ENCODE peak calls at places on chromosomes 1 and 21, in ten cellular contexts. I, D, H, A, G, P, C, E, W and T are unnamed samples.
A peak's percentile ranks its signal among the peaks of the same experiment; 100 is the strongest.

GRCh38 chr1:29860681-29861080 is 624.4 kb downstream of the PTPRU start:
- DNase-seq in I (peak; percentile 56), D (no peak), H (no peak), A (no peak), G (no peak), P (no peak), C (no peak), E (no peak), W (no peak), T (no peak)

GRCh38 chr1:185297986-185298385 is 19.1 kb downstream of the IVNS1ABP start:
- DNase-seq in I (no peak), D (no peak), H (no peak), A (no peak), G (no peak), P (peak; percentile 47), C (no peak), E (no peak), W (no peak), T (no peak)

GRCh38 chr21:46368533-46369285 is 44.8 kb downstream of the PCNT start:
- DNase-seq in I (no peak), D (no peak), H (no peak), A (no peak), G (no peak), P (no peak), C (no peak), E (no peak), W (no peak), T (no peak)

GRCh38 chr1:2091611-2092604 is 41.7 kb downstream of the PRKCZ start:
- DNase-seq in I (no peak), D (peak; percentile 61), H (peak; percentile 77), A (peak; percentile 74), G (peak; percentile 83), P (no peak), C (peak; percentile 16), E (peak; percentile 83), W (peak; percentile 25), T (no peak)

GRCh38 chr1:232587141-232588008 is 42.6 kb downstream of the SIPA1L2 start:
- DNase-seq in I (no peak), D (no peak), H (no peak), A (no peak), G (no peak), P (no peak), C (no peak), E (no peak), W (no peak), T (no peak)

GRCh38 chr1:8389962-8390535 is 72.1 kb downstream of the SLC45A1 start:
- DNase-seq in I (peak; percentile 69), D (no peak), H (no peak), A (no peak), G (no peak), P (no peak), C (no peak), E (no peak), W (no peak), T (no peak)

GRCh38 chr1:94672001-94672400 is 130.4 kb upstream of the F3 start:
- DNase-seq in I (no peak), D (no peak), H (no peak), A (no peak), G (no peak), P (no peak), C (no peak), E (no peak), W (no peak), T (no peak)

GRCh38 chr1:155691992-155692528 is 3.2 kb downstream of the DAP3 start:
- DNase-seq in I (no peak), D (no peak), H (no peak), A (no peak), G (no peak), P (no peak), C (no peak), E (no peak), W (no peak), T (no peak)

GRCh38 chr1:3017440-3018050 is 3.7 kb upstream of the ACTRT2 start:
- DNase-seq in I (peak; percentile 79), D (no peak), H (no peak), A (no peak), G (no peak), P (no peak), C (no peak), E (no peak), W (no peak), T (no peak)

GRCh38 chr1:85148524-85149250 is 52.1 kb downstream of the SYDE2 start:
- DNase-seq in I (no peak), D (no peak), H (no peak), A (no peak), G (no peak), P (peak; percentile 64), C (no peak), E (no peak), W (no peak), T (no peak)

GRCh38 chr1:22637952-22638445 is 1.6 kb downstream of the C1QA start:
- DNase-seq in I (no peak), D (no peak), H (no peak), A (no peak), G (no peak), P (no peak), C (no peak), E (no peak), W (no peak), T (no peak)

GRCh38 chr1:22641247-22641646 is 2.2 kb upstream of the C1QC start:
- DNase-seq in I (no peak), D (no peak), H (no peak), A (no peak), G (no peak), P (no peak), C (no peak), E (no peak), W (no peak), T (no peak)

GRCh38 chr1:22636927-22637326 is 499 bp downstream of the C1QA start:
- DNase-seq in I (no peak), D (no peak), H (no peak), A (no peak), G (no peak), P (no peak), C (no peak), E (no peak), W (no peak), T (no peak)

GRCh38 chr1:22638476-22639234 is 2.2 kb downstream of the C1QA start:
- DNase-seq in I (no peak), D (no peak), H (no peak), A (no peak), G (peak; percentile 34), P (no peak), C (no peak), E (no peak), W (no peak), T (no peak)

DNA sequence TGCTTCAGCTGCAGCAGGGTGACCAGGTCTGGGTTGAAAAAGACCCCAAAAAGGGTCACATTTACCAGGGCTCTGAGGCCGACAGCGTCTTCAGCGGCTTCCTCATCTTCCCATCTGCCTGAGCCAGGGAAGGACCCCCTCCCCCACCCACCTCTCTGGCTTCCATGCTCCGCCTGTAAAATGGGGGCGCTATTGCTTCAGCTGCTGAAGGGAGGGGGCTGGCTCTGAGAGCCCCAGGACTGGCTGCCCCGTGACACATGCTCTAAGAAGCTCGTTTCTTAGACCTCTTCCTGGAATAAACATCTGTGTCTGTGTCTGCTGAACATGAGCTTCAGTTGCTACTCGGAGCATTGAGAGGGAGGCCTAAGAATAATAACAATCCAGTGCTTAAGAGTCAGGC is 2.9 kb downstream of the C1QA start:
- DNase-seq in I (no peak), D (no peak), H (no peak), A (peak; percentile 72), G (peak; percentile 91), P (peak; percentile 67), C (no peak), E (peak; percentile 22), W (no peak), T (no peak)
- TF ChIP-seq CTCF in I (no peak), D (no peak), H (no peak), A (peak; percentile 43), G (peak; percentile 56), P (peak; percentile 24), C (no peak), E (no peak), W (peak; percentile 30), T (no peak)

DNA sequence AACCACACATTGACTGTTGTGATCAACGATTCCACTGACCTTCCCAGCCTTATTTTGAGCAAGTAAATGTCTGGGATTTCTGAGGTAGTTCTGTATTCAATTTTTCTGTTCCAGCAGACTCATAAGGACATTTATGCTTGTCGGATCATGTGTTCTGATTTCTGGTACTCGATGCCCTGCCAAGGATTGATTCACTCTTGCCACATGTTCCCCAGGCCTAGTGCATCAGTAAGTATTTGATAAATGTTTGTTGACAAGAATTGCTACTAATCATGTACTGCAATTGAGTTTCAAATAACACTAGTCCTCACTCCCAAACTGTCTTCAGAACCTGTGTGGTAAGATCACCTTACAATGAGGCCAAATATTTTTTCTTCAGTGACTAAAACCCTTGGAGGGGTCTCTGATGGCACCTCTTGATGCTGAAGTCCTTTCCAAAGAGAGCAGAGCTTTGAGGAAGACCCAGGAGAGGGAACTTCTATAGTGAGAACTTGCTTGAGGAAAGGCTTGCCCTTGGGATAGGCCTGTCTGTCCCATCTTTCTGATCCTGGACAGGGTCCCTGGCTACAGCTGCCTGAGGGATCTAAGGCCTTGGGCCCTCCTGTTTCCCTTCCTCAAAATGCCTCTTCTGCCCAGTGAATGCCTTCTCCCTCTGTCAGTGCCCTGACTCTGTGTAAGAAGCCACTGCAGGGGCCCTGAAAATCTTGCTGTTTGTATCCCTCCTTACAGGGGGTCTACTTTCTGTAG is 115.8 kb upstream of the FAM78B start:
- DNase-seq in I (no peak), D (no peak), H (no peak), A (no peak), G (no peak), P (no peak), C (no peak), E (no peak), W (no peak), T (no peak)
- TF ChIP-seq CTCF in I (no peak), D (no peak), H (no peak), A (no peak), G (no peak), P (no peak), C (no peak), E (no peak), W (no peak), T (no peak)

GRCh38 chr1:87450615-87451209 is 122.0 kb downstream of the LMO4 start:
- DNase-seq in I (no peak), D (no peak), H (no peak), A (peak; percentile 36), G (peak; percentile 33), P (no peak), C (peak; percentile 3), E (no peak), W (no peak), T (no peak)
- TF ChIP-seq CTCF in I (no peak), D (no peak), H (no peak), A (peak; percentile 16), G (peak; percentile 24), P (no peak), C (no peak), E (no peak), W (no peak), T (no peak)

GRCh38 chr1:153206631-153207030 is 3.4 kb downstream of the LELP1 start:
- DNase-seq in I (no peak), D (no peak), H (no peak), A (no peak), G (no peak), P (no peak), C (no peak), E (no peak), W (no peak), T (no peak)
- TF ChIP-seq CTCF in I (no peak), D (no peak), H (no peak), A (no peak), G (no peak), P (no peak), C (no peak), E (no peak), W (no peak), T (no peak)

GRCh38 chr1:206847337-206847834 is 18.0 kb upstream of the IL20 start:
- DNase-seq in I (no peak), D (no peak), H (no peak), A (no peak), G (no peak), P (no peak), C (no peak), E (no peak), W (no peak), T (no peak)
- TF ChIP-seq CTCF in I (no peak), D (no peak), H (no peak), A (no peak), G (no peak), P (no peak), C (no peak), E (no peak), W (no peak), T (no peak)